ENCODE peak calls at places on chromosomes 4 and X, in six cellular contexts. One of them, this sample, is unnamed.
A peak's percentile ranks its signal among the peaks of the same experiment; 100 is the strongest.

GRCh38 chr4:158055668-158056067 is 117.2 kb downstream of the GASK1B start:
- DNase-seq in H1: no peak
- DNase-seq in K562: no peak
- DNase-seq in GM12878: no peak
- DNase-seq in HepG2: no peak
- DNase-seq in HL-60: no peak
- DNase-seq in this sample: no peak

GRCh38 chr4:7759221-7759620 is 180.4 kb downstream of the AFAP1 start:
- DNase-seq in H1: no peak
- DNase-seq in K562: no peak
- DNase-seq in GM12878: no peak
- DNase-seq in HepG2: no peak
- DNase-seq in HL-60: no peak
- DNase-seq in this sample: no peak

GRCh38 chr4:107155366-107155765 is 119.3 kb upstream of the DKK2 start:
- DNase-seq in H1: no peak
- DNase-seq in K562: no peak
- DNase-seq in GM12878: no peak
- DNase-seq in HepG2: no peak
- DNase-seq in HL-60: no peak
- DNase-seq in this sample: no peak

GRCh38 chr4:6179362-6179761 is 21.0 kb downstream of the JAKMIP1 start:
- DNase-seq in H1: no peak
- DNase-seq in K562: no peak
- DNase-seq in GM12878: no peak
- DNase-seq in HepG2: no peak
- DNase-seq in HL-60: no peak
- DNase-seq in this sample: no peak

GRCh38 chr4:67545996-67546356 is 673 bp upstream of the CENPC start:
- DNase-seq in H1: no peak
- DNase-seq in K562: no peak
- DNase-seq in GM12878: no peak
- DNase-seq in HepG2: no peak
- DNase-seq in HL-60: no peak
- DNase-seq in this sample: peak; percentile 11

GRCh38 chr4:90425893-90426292 is 298.7 kb downstream of the CCSER1 start:
- DNase-seq in H1: no peak
- DNase-seq in K562: no peak
- DNase-seq in GM12878: no peak
- DNase-seq in HepG2: no peak
- DNase-seq in HL-60: no peak
- DNase-seq in this sample: no peak

GRCh38 chr4:23485793-23486192 is 404.1 kb downstream of the PPARGC1A start:
- DNase-seq in H1: no peak
- DNase-seq in K562: peak; percentile 25
- DNase-seq in GM12878: no peak
- DNase-seq in HepG2: no peak
- DNase-seq in HL-60: no peak
- DNase-seq in this sample: no peak

GRCh38 chr4:964346-965025 is 8.9 kb downstream of the DGKQ start:
- DNase-seq in H1: no peak
- DNase-seq in K562: no peak
- DNase-seq in GM12878: no peak
- DNase-seq in HepG2: no peak
- DNase-seq in HL-60: no peak
- DNase-seq in this sample: no peak

GRCh38 chrX:118508221-118508620 is 12.6 kb downstream of the DOCK11 start:
- DNase-seq in H1: no peak
- DNase-seq in K562: no peak
- DNase-seq in GM12878: no peak
- DNase-seq in HepG2: no peak
- DNase-seq in HL-60: no peak
- DNase-seq in this sample: no peak

GRCh38 chr4:100367451-100367850 is 150.4 kb downstream of the EMCN start:
- DNase-seq in H1: no peak
- DNase-seq in K562: no peak
- DNase-seq in GM12878: no peak
- DNase-seq in HepG2: no peak
- DNase-seq in HL-60: peak; percentile 8
- DNase-seq in this sample: no peak

GRCh38 chrX:123830309-123830708 is 29.5 kb upstream of the XIAP start:
- DNase-seq in H1: no peak
- DNase-seq in K562: no peak
- DNase-seq in GM12878: peak; percentile 64
- DNase-seq in HepG2: peak; percentile 91
- DNase-seq in HL-60: peak; percentile 67
- DNase-seq in this sample: no peak

GRCh38 chrX:107227780-107228485 is 21.5 kb downstream of the DNAAF6 start:
- DNase-seq in H1: no peak
- DNase-seq in K562: no peak
- DNase-seq in GM12878: no peak
- DNase-seq in HepG2: no peak
- DNase-seq in HL-60: no peak
- DNase-seq in this sample: no peak

GRCh38 chr4:125518281-125518680 is 203.5 kb downstream of the FAT4 start:
- DNase-seq in H1: no peak
- DNase-seq in K562: no peak
- DNase-seq in GM12878: no peak
- DNase-seq in HepG2: no peak
- DNase-seq in HL-60: no peak
- DNase-seq in this sample: no peak

GRCh38 chr4:145132521-145133098 is 34.5 kb downstream of the ABCE1 start:
- DNase-seq in H1: no peak
- DNase-seq in K562: no peak
- DNase-seq in GM12878: peak; percentile 53
- DNase-seq in HepG2: no peak
- DNase-seq in HL-60: peak; percentile 14
- DNase-seq in this sample: no peak

GRCh38 chr4:90185416-90185815 is 58.2 kb downstream of the CCSER1 start:
- DNase-seq in H1: no peak
- DNase-seq in K562: no peak
- DNase-seq in GM12878: no peak
- DNase-seq in HepG2: no peak
- DNase-seq in HL-60: no peak
- DNase-seq in this sample: no peak

GRCh38 chrX:51053741-51054140 is 143.2 kb downstream of the BMP15 start:
- DNase-seq in H1: no peak
- DNase-seq in K562: no peak
- DNase-seq in GM12878: no peak
- DNase-seq in HepG2: no peak
- DNase-seq in HL-60: no peak
- DNase-seq in this sample: no peak

GRCh38 chrX:2889045-2889605 is 40.0 kb downstream of the ARSD start:
- DNase-seq in H1: no peak
- DNase-seq in K562: no peak
- DNase-seq in GM12878: no peak
- DNase-seq in HepG2: no peak
- DNase-seq in HL-60: no peak
- DNase-seq in this sample: no peak

GRCh38 chr4:21901831-21902230 is 46.7 kb downstream of the KCNIP4 start:
- DNase-seq in H1: no peak
- DNase-seq in K562: no peak
- DNase-seq in GM12878: no peak
- DNase-seq in HepG2: no peak
- DNase-seq in HL-60: no peak
- DNase-seq in this sample: no peak

GRCh38 chrX:133645977-133646750 is 230.9 kb upstream of the GPC4 start:
- DNase-seq in H1: no peak
- DNase-seq in K562: no peak
- DNase-seq in GM12878: no peak
- DNase-seq in HepG2: no peak
- DNase-seq in HL-60: no peak
- DNase-seq in this sample: no peak

GRCh38 chr4:2416564-2417195 is 1.8 kb downstream of the ZFYVE28 start:
- DNase-seq in H1: no peak
- DNase-seq in K562: peak; percentile 64
- DNase-seq in GM12878: no peak
- DNase-seq in HepG2: no peak
- DNase-seq in HL-60: no peak
- DNase-seq in this sample: peak; percentile 63

GRCh38 chr4:18934197-18934596 is 912.6 kb upstream of the LCORL start:
- DNase-seq in H1: no peak
- DNase-seq in K562: no peak
- DNase-seq in GM12878: no peak
- DNase-seq in HepG2: no peak
- DNase-seq in HL-60: no peak
- DNase-seq in this sample: peak; percentile 3

GRCh38 chrX:48558270-48558669 is 16.0 kb upstream of the RBM3 start:
- DNase-seq in H1: no peak
- DNase-seq in K562: no peak
- DNase-seq in GM12878: no peak
- DNase-seq in HepG2: no peak
- DNase-seq in HL-60: no peak
- DNase-seq in this sample: no peak

GRCh38 chr4:176610594-176610993 is 182.1 kb downstream of the VEGFC start:
- DNase-seq in H1: no peak
- DNase-seq in K562: no peak
- DNase-seq in GM12878: no peak
- DNase-seq in HepG2: no peak
- DNase-seq in HL-60: no peak
- DNase-seq in this sample: no peak

GRCh38 chrX:105981772-105982485 is 56.6 kb downstream of the SERPINA7 start:
- DNase-seq in H1: no peak
- DNase-seq in K562: no peak
- DNase-seq in GM12878: no peak
- DNase-seq in HepG2: no peak
- DNase-seq in HL-60: no peak
- DNase-seq in this sample: no peak

GRCh38 chr4:176638992-176639391 is 153.7 kb downstream of the VEGFC start:
- DNase-seq in H1: no peak
- DNase-seq in K562: no peak
- DNase-seq in GM12878: no peak
- DNase-seq in HepG2: no peak
- DNase-seq in HL-60: no peak
- DNase-seq in this sample: no peak

GRCh38 chr4:4558881-4559280 is 17.0 kb upstream of the STX18 start:
- DNase-seq in H1: no peak
- DNase-seq in K562: no peak
- DNase-seq in GM12878: no peak
- DNase-seq in HepG2: no peak
- DNase-seq in HL-60: no peak
- DNase-seq in this sample: no peak

GRCh38 chr4:4555916-4556315 is 14.1 kb upstream of the STX18 start:
- DNase-seq in H1: no peak
- DNase-seq in K562: no peak
- DNase-seq in GM12878: no peak
- DNase-seq in HepG2: peak; percentile 63
- DNase-seq in HL-60: no peak
- DNase-seq in this sample: no peak

GRCh38 chr4:4559596-4559995 is 17.7 kb upstream of the STX18 start:
- DNase-seq in H1: no peak
- DNase-seq in K562: no peak
- DNase-seq in GM12878: no peak
- DNase-seq in HepG2: no peak
- DNase-seq in HL-60: no peak
- DNase-seq in this sample: no peak

GRCh38 chr4:4549534-4549933 is 7.7 kb upstream of the STX18 start:
- DNase-seq in H1: no peak
- DNase-seq in K562: no peak
- DNase-seq in GM12878: no peak
- DNase-seq in HepG2: no peak
- DNase-seq in HL-60: no peak
- DNase-seq in this sample: no peak

DNA sequence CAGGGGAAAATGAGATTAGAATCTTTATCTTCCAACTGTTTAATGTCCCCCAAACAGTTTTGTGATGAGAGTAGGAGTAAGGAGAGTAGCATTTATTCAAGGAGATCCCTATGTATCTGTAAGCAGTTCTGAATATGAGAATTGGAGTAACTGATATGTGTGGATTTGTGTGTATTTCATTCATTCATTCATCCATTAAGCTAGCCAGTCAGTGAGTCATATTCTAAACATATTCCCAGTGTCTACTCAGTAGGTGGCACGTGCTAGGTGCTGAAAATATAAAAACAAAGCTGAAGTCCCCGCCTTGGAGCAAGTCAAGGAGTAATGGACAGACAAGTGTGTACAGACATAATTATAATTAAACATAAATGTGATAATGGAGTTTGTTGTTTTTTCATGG is 12.4 kb upstream of the STX18 start:
- DNase-seq in H1: no peak
- DNase-seq in K562: no peak
- DNase-seq in GM12878: no peak
- DNase-seq in HepG2: no peak
- DNase-seq in HL-60: no peak
- DNase-seq in this sample: no peak
- TF ChIP-seq GABPA in H1: no peak
- TF ChIP-seq GABPA in K562: no peak
- TF ChIP-seq GABPA in GM12878: no peak
- TF ChIP-seq GABPA in HepG2: no peak
- TF ChIP-seq GABPA in HL-60: no peak
- TF ChIP-seq GABPA in this sample: no peak

GRCh38 chr4:9976781-9977180 is 44.5 kb downstream of the SLC2A9 start:
- DNase-seq in H1: no peak
- DNase-seq in K562: no peak
- DNase-seq in GM12878: no peak
- DNase-seq in HepG2: no peak
- DNase-seq in HL-60: no peak
- DNase-seq in this sample: no peak
- H3K4me3 ChIP-seq in H1: no peak overlapping the region
- H3K4me3 ChIP-seq in K562: no peak overlapping the region
- H3K4me3 ChIP-seq in GM12878: no peak overlapping the region
- H3K4me3 ChIP-seq in HepG2: no peak overlapping the region
- H3K4me3 ChIP-seq in HL-60: no peak overlapping the region
- H3K4me3 ChIP-seq in this sample: no peak overlapping the region

DNA sequence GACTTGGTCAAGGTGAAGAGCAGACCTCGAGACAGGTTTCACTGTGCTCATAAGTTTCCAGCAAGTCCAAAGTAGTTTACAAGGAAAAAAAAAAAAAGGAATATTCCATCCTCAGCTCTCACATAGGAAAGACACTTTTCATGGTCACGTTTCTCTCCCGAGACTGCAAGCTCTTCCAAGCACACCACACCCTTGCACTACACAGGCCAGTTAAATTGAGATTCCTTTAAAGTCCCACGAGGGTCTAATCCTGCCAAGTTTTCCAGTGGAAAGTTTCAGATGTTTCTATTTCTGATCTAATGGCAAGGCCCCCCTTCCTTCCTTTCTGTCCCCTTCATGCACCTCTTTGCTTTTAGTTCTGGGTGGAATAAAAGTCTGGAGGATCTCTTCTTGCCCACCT is 67.9 kb upstream of the PCDH19 start:
- DNase-seq in H1: no peak
- DNase-seq in K562: no peak
- DNase-seq in GM12878: no peak
- DNase-seq in HepG2: no peak
- DNase-seq in HL-60: no peak
- DNase-seq in this sample: no peak
- TF ChIP-seq GABPA in H1: no peak
- TF ChIP-seq GABPA in K562: no peak
- TF ChIP-seq GABPA in GM12878: no peak
- TF ChIP-seq GABPA in HepG2: no peak
- TF ChIP-seq GABPA in HL-60: no peak
- TF ChIP-seq GABPA in this sample: no peak

DNA sequence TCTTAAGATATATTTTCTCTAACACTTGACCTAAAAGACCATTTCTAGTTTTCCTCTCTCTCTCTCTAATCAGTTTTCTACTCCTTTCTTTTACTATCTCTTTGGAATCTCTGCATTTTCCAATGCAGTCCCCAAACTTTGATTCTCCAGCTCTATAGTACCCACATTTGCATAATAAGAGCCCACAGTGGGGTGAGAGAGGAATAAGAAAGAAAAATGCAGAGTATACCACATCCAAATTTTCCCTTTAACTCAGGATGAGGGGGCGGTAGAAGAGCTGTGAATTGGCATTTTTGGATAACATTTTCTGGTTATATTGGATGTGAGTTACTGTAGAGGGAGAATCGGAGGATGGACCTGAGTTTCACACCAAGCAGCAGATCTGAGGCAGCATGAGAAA is 74.4 kb upstream of the SOD3 start:
- DNase-seq in H1: no peak
- DNase-seq in K562: no peak
- DNase-seq in GM12878: no peak
- DNase-seq in HepG2: no peak
- DNase-seq in HL-60: no peak
- DNase-seq in this sample: no peak
- H3K4me3 ChIP-seq in H1: peak overlapping the region; percentile 15
- H3K4me3 ChIP-seq in K562: no peak overlapping the region
- H3K4me3 ChIP-seq in GM12878: no peak overlapping the region
- H3K4me3 ChIP-seq in HepG2: no peak overlapping the region
- H3K4me3 ChIP-seq in HL-60: no peak overlapping the region
- H3K4me3 ChIP-seq in this sample: no peak overlapping the region

This sample was measured in SK-N-SH.